ENCODE peak calls at places on chromosomes 5 and 9, in eight cellular contexts. J is C1 segment of cervical spinal cord; B is psoas muscle; W is stimulated activated CD8-positive, alpha-beta memory T cell treated with anti-CD3 and anti-CD28 coated beads, Interleukin-15, amount 100 ng/mL, for 4 hours; C is NCI-H510A treated with DMSO at 0.1 percent for 48 hours; E is left colon; R is GM23248; T is occipital lobe. D is an unnamed sample.

GRCh38 chr5:92956886-92957285 is 624.1 kb downstream of the NR2F1-AS1 start:
- DNase-seq in W (no peak), B (no peak), E (no peak), R (no peak), T (no peak), J (no peak), C (no peak), D (no peak)

GRCh38 chr9:133514475-133515239 is 10.1 kb downstream of the MYMK start:
- DNase-seq in B (peak; percentile 59), E (no peak), T (no peak), W (no peak), C (peak; percentile 18), R (no peak), J (peak; percentile 27), D (no peak)

GRCh38 chr5:159543326-159543725 is 213.0 kb upstream of the IL12B start:
- DNase-seq in W (no peak), T (no peak), E (no peak), J (no peak), C (no peak), R (no peak), B (no peak), D (no peak)

GRCh38 chr9:115121140-115121710 is 3.3 kb upstream of the TNC start:
- DNase-seq in C (no peak), E (no peak), B (no peak), T (no peak), W (no peak), J (no peak), R (peak; percentile 60), D (no peak)

GRCh38 chr5:187617-188451 is 3.5 kb upstream of the LRRC14B start:
- DNase-seq in J (no peak), C (no peak), T (no peak), R (peak; percentile 21), B (peak; percentile 16), E (no peak), W (no peak), D (no peak)

GRCh38 chr5:179620293-179620692 is 3.2 kb downstream of the HNRNPH1 start:
- DNase-seq in J (no peak), B (no peak), C (no peak), T (no peak), R (peak; percentile 55), W (no peak), E (no peak), D (peak; percentile 15)

GRCh38 chr9:20551236-20551635 is 71.1 kb downstream of the MLLT3 start:
- DNase-seq in W (no peak), E (no peak), J (no peak), C (no peak), B (no peak), R (peak; percentile 30), T (no peak), D (peak; percentile 41)

GRCh38 chr9:125262217-125262991 is 778 bp downstream of the GAPVD1 start:
- DNase-seq in T (no peak), C (no peak), B (no peak), W (no peak), E (no peak), R (peak; percentile 53), J (no peak), D (peak; percentile 42)

GRCh38 chr5:95081500-95082355 is 203.2 kb downstream of the MCTP1 start:
- DNase-seq in T (peak; percentile 11), C (no peak), B (no peak), J (no peak), W (no peak), R (peak; percentile 76), E (no peak), D (peak; percentile 75)

GRCh38 chr5:61330341-61330878 is 1.6 kb upstream of the ZSWIM6 start:
- DNase-seq in T (no peak), C (peak; percentile 29), J (no peak), B (peak; percentile 24), W (no peak), E (peak; percentile 74), R (peak; percentile 69), D (no peak)

GRCh38 chr9:37787059-37787458 is 2.2 kb upstream of the EXOSC3 start:
- DNase-seq in C (no peak), W (no peak), B (no peak), J (no peak), R (no peak), E (peak; percentile 13), T (no peak), D (no peak)

GRCh38 chr5:78271766-78272165 is 22.7 kb downstream of the AP3B1 start:
- DNase-seq in R (no peak), B (no peak), E (no peak), C (no peak), J (no peak), T (no peak), W (no peak), D (no peak)

GRCh38 chr5:61334224-61335196 is 2.5 kb downstream of the ZSWIM6 start:
- DNase-seq in E (no peak), B (no peak), C (no peak), J (no peak), T (no peak), R (peak; percentile 27), W (no peak), D (no peak)

GRCh38 chr5:34604119-34604675 is 51.9 kb upstream of the RAI14 start:
- DNase-seq in B (no peak), W (no peak), J (no peak), C (no peak), T (no peak), R (no peak), E (no peak), D (no peak)

GRCh38 chr5:14105717-14106435 is 37.3 kb upstream of the TRIO start:
- DNase-seq in B (peak; percentile 21), C (no peak), J (no peak), E (no peak), W (no peak), T (no peak), R (peak; percentile 90), D (peak; percentile 86)

GRCh38 chr5:15501057-15501791 is 1.2 kb downstream of the FBXL7 start:
- DNase-seq in C (peak; percentile 35), T (no peak), B (peak; percentile 55), W (no peak), R (peak; percentile 91), E (peak; percentile 15), J (peak; percentile 49), D (peak; percentile 83)

GRCh38 chr5:135535820-135536801 is at the start of gene NEUROG1:
- DNase-seq in J (no peak), T (no peak), E (no peak), B (no peak), R (no peak), C (peak; percentile 3), W (no peak), D (no peak)

GRCh38 chr5:119273391-119273839 is 82.4 kb upstream of the TNFAIP8 start:
- DNase-seq in T (no peak), B (peak; percentile 17), W (no peak), E (no peak), R (no peak), C (no peak), J (no peak), D (no peak)

GRCh38 chr5:143110591-143110990 is 292.9 kb downstream of the NR3C1 start:
- DNase-seq in T (no peak), B (no peak), J (no peak), C (no peak), R (peak; percentile 51), W (no peak), E (no peak), D (peak; percentile 36)

GRCh38 chr9:2621678-2622360 is at the start of gene VLDLR:
- DNase-seq in T (peak; percentile 66), E (peak; percentile 70), R (peak; percentile 68), J (peak; percentile 87), B (no peak), C (peak; percentile 60), W (no peak), D (peak; percentile 10)

GRCh38 chr5:131355972-131356528 is 92.2 kb downstream of the CDC42SE2 start:
- DNase-seq in T (no peak), C (no peak), R (peak; percentile 7), J (no peak), W (no peak), B (no peak), E (no peak), D (peak; percentile 31)

GRCh38 chr9:78677326-78677725 is 380.4 kb downstream of the PSAT1 start:
- DNase-seq in T (no peak), C (no peak), J (no peak), R (peak; percentile 77), B (no peak), W (no peak), E (no peak), D (peak; percentile 57)

GRCh38 chr9:109861499-109861898 is 81.5 kb downstream of the PALM2AKAP2 start:
- DNase-seq in B (no peak), J (no peak), T (no peak), E (no peak), W (no peak), R (peak; percentile 64), C (no peak), D (peak; percentile 89)

GRCh38 chr5:176740702-176741565 is 69.4 kb upstream of the UNC5A start:
- DNase-seq in E (no peak), B (no peak), C (no peak), T (no peak), J (no peak), W (no peak), R (no peak), D (no peak)

GRCh38 chr5:11335881-11336760 is 568.1 kb downstream of the CTNND2 start:
- DNase-seq in R (no peak), C (no peak), J (no peak), E (no peak), B (no peak), T (no peak), W (no peak), D (no peak)

GRCh38 chr9:18969095-18969494 is 63.9 kb downstream of the SAXO1 start:
- DNase-seq in W (no peak), B (no peak), E (no peak), T (no peak), J (no peak), R (no peak), C (no peak), D (peak; percentile 6)

GRCh38 chr5:118533166-118533565 is 455.2 kb downstream of the DTWD2 start:
- DNase-seq in J (no peak), W (no peak), E (no peak), R (no peak), B (no peak), T (no peak), C (no peak), D (no peak)

GRCh38 chr5:149271195-149271716 is 403 bp upstream of the AFAP1L1 start:
- DNase-seq in W (no peak), J (no peak), C (no peak), T (no peak), R (peak; percentile 35), E (no peak), B (peak; percentile 18), D (peak; percentile 39)

GRCh38 chr9:2060425-2060824 is 45.3 kb downstream of the SMARCA2 start:
- DNase-seq in R (peak; percentile 49), J (no peak), C (no peak), W (no peak), T (no peak), E (no peak), B (no peak), D (no peak)

GRCh38 chr9:31597977-31598376 is 786.5 kb upstream of the ACO1 start:
- DNase-seq in B (no peak), C (no peak), E (no peak), T (no peak), W (no peak), R (no peak), J (no peak), D (no peak)

D was measured in foreskin fibroblast.